ENCODE peak calls at places on chromosomes 16 and 17, in eight cellular contexts. R, S, A, Y, D, Q, C and L are unnamed samples.

GRCh38 chr16:67613808-67614207 is 31.1 kb upstream of the CARMIL2 start:
- DNase-seq in R (no peak), A (peak; percentile 26), Y (no peak), C (no peak), Q (no peak), D (peak; percentile 7), S (peak; percentile 28), L (no peak)

GRCh38 chr16:67396159-67396774 is 3.0 kb upstream of the TPPP3 start:
- DNase-seq in A (peak; percentile 57), R (peak; percentile 87), S (peak; percentile 45), Y (peak; percentile 64), D (peak; percentile 84), Q (peak; percentile 79), C (peak; percentile 80), L (peak; percentile 90)

GRCh38 chr17:47990962-47991731 is 20.2 kb downstream of the CDK5RAP3 start:
- DNase-seq in A (no peak), Q (peak; percentile 32), C (no peak), D (peak; percentile 74), R (peak; percentile 70), S (no peak), Y (no peak), L (no peak)

GRCh38 chr16:56742030-56742984 is 12.4 kb downstream of the NUP93 start:
- DNase-seq in D (no peak), Y (peak; percentile 71), S (no peak), Q (peak; percentile 83), C (no peak), A (no peak), R (no peak), L (no peak)

GRCh38 chr17:5644065-5644464 is 59.8 kb upstream of the NLRP1 start:
- DNase-seq in Y (no peak), D (no peak), S (no peak), Q (no peak), C (no peak), R (no peak), A (no peak), L (no peak)

GRCh38 chr16:88473666-88474534 is 20.8 kb downstream of the ZFPM1 start:
- DNase-seq in C (peak; percentile 78), A (no peak), D (no peak), Y (peak; percentile 93), S (peak; percentile 77), R (no peak), Q (peak; percentile 67), L (no peak)

GRCh38 chr16:71515026-71515425 is 11.2 kb upstream of the CHST4 start:
- DNase-seq in S (no peak), R (no peak), A (no peak), Q (no peak), C (no peak), Y (no peak), D (no peak), L (no peak)

GRCh38 chr16:81546781-81547180 is 102.2 kb downstream of the CMIP start:
- DNase-seq in S (no peak), A (no peak), C (no peak), R (no peak), D (no peak), Q (no peak), Y (no peak), L (no peak)

GRCh38 chr16:73949574-73950348 is 346.9 kb upstream of the PSMD7 start:
- DNase-seq in C (no peak), R (no peak), Q (peak; percentile 98), A (no peak), Y (peak; percentile 86), S (peak; percentile 22), D (no peak), L (no peak)

GRCh38 chr17:5241861-5242671 is 7.4 kb upstream of the SCIMP start:
- DNase-seq in Q (no peak), A (no peak), R (no peak), C (no peak), S (no peak), D (no peak), Y (no peak), L (peak; percentile 68)

GRCh38 chr16:68183033-68183432 is 52.9 kb downstream of the ESRP2 start:
- DNase-seq in S (no peak), Q (no peak), R (no peak), Y (no peak), A (no peak), D (no peak), C (no peak), L (no peak)

GRCh38 chr16:14681115-14681514 is 13.0 kb downstream of the PLA2G10 start:
- DNase-seq in A (no peak), S (no peak), Y (no peak), D (no peak), C (no peak), R (no peak), Q (no peak), L (no peak)

GRCh38 chr17:81309140-81309858 is 14.2 kb upstream of the SLC38A10 start:
- DNase-seq in Y (peak; percentile 60), D (peak; percentile 73), S (peak; percentile 75), Q (peak; percentile 74), C (peak; percentile 93), R (peak; percentile 84), A (peak; percentile 47), L (peak; percentile 96)

GRCh38 chr16:79001156-79001997 is 599.2 kb downstream of the MAF start:
- DNase-seq in D (no peak), A (no peak), R (no peak), S (no peak), Y (no peak), Q (no peak), C (no peak), L (no peak)

GRCh38 chr16:23014592-23014991 is 134.7 kb downstream of the USP31 start:
- DNase-seq in S (peak; percentile 52), C (no peak), D (no peak), A (no peak), Y (no peak), Q (no peak), R (no peak), L (no peak)

DNA sequence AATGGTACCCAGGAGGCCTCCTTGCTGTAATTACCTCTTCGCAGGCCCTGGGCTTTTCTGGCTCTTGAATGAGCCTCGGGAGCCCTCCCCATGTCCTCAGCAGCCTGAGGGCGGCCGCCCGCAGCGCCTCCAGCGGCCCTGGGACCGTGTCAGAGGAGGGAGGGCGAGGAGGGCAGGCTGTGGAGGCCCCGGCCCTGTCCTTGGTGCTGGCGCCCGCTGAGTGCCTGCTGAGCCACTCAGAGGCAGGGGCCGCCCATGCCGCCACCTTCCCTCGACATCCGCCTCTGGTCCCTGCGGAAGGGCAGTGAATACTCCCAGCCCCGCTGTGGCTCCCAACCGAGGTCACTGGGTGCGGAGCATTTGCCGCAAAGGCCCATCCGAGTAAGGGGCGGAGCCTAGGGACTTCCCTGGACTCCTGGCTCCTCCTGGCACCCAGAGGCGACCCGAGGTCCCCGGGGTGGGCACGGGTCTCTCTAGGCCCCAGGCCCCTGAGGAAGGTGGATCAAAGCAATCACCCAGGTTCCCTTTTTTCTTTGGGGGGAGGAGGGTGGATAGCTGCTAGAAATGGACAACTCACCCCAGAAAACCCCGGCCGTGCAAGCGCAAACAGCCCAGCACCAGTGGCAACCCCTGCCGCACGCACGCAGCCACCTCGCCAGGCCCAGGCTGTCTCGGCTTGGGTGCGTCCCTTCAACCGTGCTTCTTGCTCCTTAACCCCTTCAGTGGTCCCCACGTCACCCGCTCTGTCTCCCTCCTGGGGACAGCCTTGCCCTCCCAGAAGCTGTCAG is 2.7 kb downstream of the RBFOX3 start:
- DNase-seq in Q (no peak), R (peak; percentile 58), S (peak; percentile 54), C (peak; percentile 21), Y (peak; percentile 38), A (peak; percentile 87), D (peak; percentile 92), L (no peak)
- TF ChIP-seq CTCF in Q (no peak), R (no peak), S (peak; percentile 12), C (no peak), Y (peak; percentile 22), A (no peak), D (no peak), L (no peak)

DNA sequence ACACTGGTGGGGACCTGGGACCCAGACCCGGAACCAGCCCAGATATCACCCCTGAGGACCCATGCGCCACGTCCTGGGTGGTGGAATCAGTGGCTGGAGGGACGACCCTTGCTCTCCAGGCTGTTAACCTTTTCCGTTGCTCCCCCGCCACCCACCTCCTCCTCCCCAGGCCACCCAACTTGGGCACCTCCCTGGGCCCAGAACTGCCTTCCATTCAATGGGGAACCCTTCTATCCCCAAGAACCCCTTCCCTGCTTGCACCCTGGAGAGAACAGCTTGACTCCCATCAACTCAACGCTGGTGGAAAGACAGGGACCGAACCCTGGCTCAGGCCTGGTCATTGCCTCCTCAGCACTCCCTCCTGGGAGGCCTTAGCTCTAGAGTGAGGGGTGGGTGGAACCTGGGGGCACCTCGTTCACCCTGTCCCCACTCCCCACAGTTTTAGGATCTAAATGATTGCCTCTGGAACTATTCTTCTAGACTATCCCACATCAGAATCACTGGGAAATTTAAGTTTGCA is 5.7 kb upstream of the IL32 start:
- DNase-seq in R (no peak), A (no peak), C (no peak), S (no peak), Y (no peak), D (no peak), Q (no peak), L (no peak)
- TF ChIP-seq CTCF in R (no peak), A (no peak), C (no peak), S (no peak), Y (no peak), D (no peak), Q (no peak), L (no peak)

DNA sequence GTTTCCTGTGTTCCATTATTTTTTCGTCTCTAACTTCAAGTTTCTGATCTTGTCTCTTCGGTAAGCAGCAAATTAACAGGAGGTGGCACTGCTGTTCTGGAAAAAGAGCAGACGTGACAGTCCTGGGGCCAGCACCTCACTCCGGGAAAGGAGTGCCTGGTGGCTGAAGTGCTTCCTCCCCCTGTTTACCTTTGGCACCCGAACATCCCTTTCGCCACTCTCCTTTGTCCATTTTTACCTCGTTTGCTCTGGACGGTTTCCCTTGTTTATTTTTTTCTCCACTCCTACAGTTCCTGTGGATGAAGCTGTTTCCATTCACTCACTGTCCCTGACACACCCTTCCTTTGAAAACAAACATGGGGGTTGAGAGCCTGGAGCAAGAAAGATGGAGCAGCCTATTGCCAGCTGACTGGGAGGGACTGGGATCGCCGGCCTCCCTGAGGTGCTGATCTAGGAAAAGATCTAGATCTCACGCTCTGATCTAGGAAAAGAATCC is 12.6 kb downstream of the SAP30BP start:
- DNase-seq in D (no peak), Q (no peak), S (no peak), R (no peak), A (no peak), C (no peak), Y (peak; percentile 31), L (no peak)
- TF ChIP-seq CTCF in D (no peak), Q (no peak), S (no peak), R (peak; percentile 36), A (no peak), C (peak; percentile 60), Y (peak; percentile 13), L (peak; percentile 21)

GRCh38 chr17:55177914-55178217 is 86.9 kb upstream of the HLF start:
- DNase-seq in Q (no peak), R (no peak), A (no peak), D (no peak), Y (no peak), S (no peak), C (no peak), L (no peak)

GRCh38 chr17:55175788-55176425 is 88.9 kb upstream of the HLF start:
- DNase-seq in R (no peak), S (no peak), C (no peak), Y (no peak), D (no peak), A (no peak), Q (no peak), L (no peak)

GRCh38 chr17:55174133-55174532 is 90.6 kb upstream of the HLF start:
- DNase-seq in S (no peak), Q (no peak), C (no peak), A (no peak), D (no peak), R (no peak), Y (no peak), L (no peak)

GRCh38 chr17:55172612-55173011 is 92.1 kb upstream of the HLF start:
- DNase-seq in R (no peak), D (no peak), C (no peak), Q (no peak), S (no peak), Y (no peak), A (no peak), L (no peak)

GRCh38 chr17:55177159-55177913 is 87.4 kb upstream of the HLF start:
- DNase-seq in A (no peak), Y (peak; percentile 21), S (no peak), R (no peak), Q (no peak), D (no peak), C (no peak), L (no peak)
- TF ChIP-seq CTCF in A (no peak), Y (peak; percentile 9), S (no peak), R (peak; percentile 30), Q (no peak), D (no peak), C (no peak), L (no peak)